ENCODE peak calls at places on chromosomes 6 and 20, in six cellular contexts. C, M, S, X, G and W are unnamed samples. For H3K4me1 and H3K36me3, the result is how much of the 10 kb centered on the place peaks cover.

GRCh38 chr6:31578461-31579118 is 3.2 kb downstream of the TNF start:
- DNase-seq in C (no peak), M (no peak), S (no peak), X (peak), G (no peak), W (no peak)

GRCh38 chr6:108243836-108244235 is 17.0 kb downstream of the SNX3 start:
- DNase-seq in C (no peak), M (no peak), S (no peak), X (no peak), G (no peak), W (no peak)

GRCh38 chr6:41446907-41447545 is 99.2 kb upstream of the FOXP4 start:
- DNase-seq in C (peak), M (no peak), S (no peak), X (no peak), G (no peak), W (no peak)

GRCh38 chr6:43931201-43931600 is 161.2 kb downstream of the VEGFA start:
- DNase-seq in C (no peak), M (peak), S (no peak), X (peak), G (no peak), W (no peak)

GRCh38 chr20:11890331-11891080 is 27.2 kb upstream of the BTBD3 start:
- DNase-seq in C (peak), M (peak), S (peak), X (peak), G (no peak), W (peak)

GRCh38 chr6:160084198-160084776 is 37.3 kb upstream of the SLC22A1 start:
- DNase-seq in C (no peak), M (no peak), S (no peak), X (no peak), G (no peak), W (no peak)

GRCh38 chr6:156865019-156865629 is 87.9 kb downstream of the ARID1B start:
- DNase-seq in C (peak), M (no peak), S (no peak), X (no peak), G (no peak), W (no peak)

GRCh38 chr6:121666809-121667208 is 231.4 kb downstream of the GJA1 start:
- DNase-seq in C (peak), M (no peak), S (peak), X (no peak), G (no peak), W (no peak)

GRCh38 chr6:75205776-75206334 is at the start of gene COL12A1:
- DNase-seq in C (peak), M (peak), S (peak), X (peak), G (no peak), W (peak)

GRCh38 chr20:38789503-38790209 is 15.8 kb upstream of the PPP1R16B start:
- DNase-seq in C (peak), M (no peak), S (no peak), X (no peak), G (no peak), W (no peak)

GRCh38 chr6:105321207-105321606 is 81.7 kb downstream of the PREP start:
- DNase-seq in C (no peak), M (no peak), S (no peak), X (no peak), G (no peak), W (no peak)

GRCh38 chr20:5153152-5153467 is 26.3 kb downstream of the CDS2 start:
- DNase-seq in C (no peak), M (no peak), S (no peak), X (no peak), G (no peak), W (no peak)
- H3K4me1 ChIP-seq in C (under half), M (under half), S (under half), X (under half), G (under half), W (under half)

GRCh38 chr6:150634641-150635292 is 35.1 kb downstream of the PLEKHG1 start:
- DNase-seq in C (no peak), M (no peak), S (no peak), X (no peak), G (no peak), W (no peak)

GRCh38 chr6:150632785-150633465 is 33.2 kb downstream of the PLEKHG1 start:
- DNase-seq in C (no peak), M (no peak), S (no peak), X (no peak), G (no peak), W (no peak)

GRCh38 chr6:150631283-150631981 is 31.7 kb downstream of the PLEKHG1 start:
- DNase-seq in C (no peak), M (no peak), S (no peak), X (peak), G (no peak), W (no peak)

GRCh38 chr6:150633466-150633795 is 33.7 kb downstream of the PLEKHG1 start:
- DNase-seq in C (no peak), M (no peak), S (no peak), X (no peak), G (no peak), W (no peak)

DNA sequence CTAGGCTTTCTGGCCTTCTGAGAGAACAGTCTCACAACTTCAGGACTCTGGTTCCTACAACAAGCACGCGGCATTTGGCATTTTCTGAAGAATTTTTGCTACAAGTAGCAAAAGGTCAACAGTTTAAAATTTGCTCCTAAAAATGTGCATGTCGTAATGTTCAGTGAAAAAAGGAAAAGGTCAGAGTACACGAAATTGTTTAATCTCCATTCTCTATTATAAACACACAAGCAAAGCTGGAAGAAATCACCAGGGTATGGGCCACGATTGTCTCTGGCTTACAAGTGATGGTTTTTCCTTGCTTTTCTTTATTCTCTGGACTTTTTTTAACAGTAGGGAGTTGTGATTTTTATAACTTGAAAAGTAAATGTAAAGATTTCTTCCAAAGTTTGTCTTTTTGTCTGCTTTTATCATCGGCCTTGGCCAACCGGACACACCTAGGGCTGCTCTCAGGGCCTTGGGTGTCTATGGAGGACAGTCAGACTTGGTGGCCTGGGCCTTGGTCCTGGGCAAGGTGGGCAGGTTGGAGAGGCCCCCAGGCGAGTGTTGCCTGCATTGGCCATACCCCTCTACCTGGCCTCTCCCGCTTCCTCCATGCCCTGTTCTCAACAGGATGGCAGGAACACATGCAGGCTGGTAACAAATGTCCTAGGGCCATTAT is 32.4 kb downstream of the PLEKHG1 start:
- DNase-seq in C (no peak), M (no peak), S (no peak), X (no peak), G (no peak), W (no peak)
- H3K36me3 ChIP-seq in C (under half), M (under half), S (under half), X (under half), G (under half), W (under half)

DNA sequence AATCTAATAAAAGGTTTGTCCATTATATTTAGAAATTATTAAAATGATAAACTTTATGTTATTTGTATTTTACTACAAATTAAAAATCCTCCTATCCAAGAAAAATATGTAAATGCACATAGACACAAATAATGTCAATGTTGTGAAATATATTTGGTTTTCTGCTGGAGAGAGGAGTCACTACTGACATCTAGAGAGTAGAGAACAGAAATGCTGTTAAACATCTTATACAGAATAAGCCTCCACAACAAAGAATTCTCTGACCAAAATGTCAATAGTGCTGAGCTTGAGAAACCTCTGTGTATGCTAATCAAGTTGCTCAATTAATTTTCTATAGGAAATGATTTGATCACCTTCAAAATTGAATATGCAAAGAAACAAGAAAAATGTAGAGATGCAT is 12.4 kb downstream of the HTR1B start:
- DNase-seq in C (peak), M (no peak), S (no peak), X (no peak), G (no peak), W (no peak)
- TF ChIP-seq CTCF in C (peak), M (peak), S (no peak), X (no peak), G (no peak), W (no peak)

DNA sequence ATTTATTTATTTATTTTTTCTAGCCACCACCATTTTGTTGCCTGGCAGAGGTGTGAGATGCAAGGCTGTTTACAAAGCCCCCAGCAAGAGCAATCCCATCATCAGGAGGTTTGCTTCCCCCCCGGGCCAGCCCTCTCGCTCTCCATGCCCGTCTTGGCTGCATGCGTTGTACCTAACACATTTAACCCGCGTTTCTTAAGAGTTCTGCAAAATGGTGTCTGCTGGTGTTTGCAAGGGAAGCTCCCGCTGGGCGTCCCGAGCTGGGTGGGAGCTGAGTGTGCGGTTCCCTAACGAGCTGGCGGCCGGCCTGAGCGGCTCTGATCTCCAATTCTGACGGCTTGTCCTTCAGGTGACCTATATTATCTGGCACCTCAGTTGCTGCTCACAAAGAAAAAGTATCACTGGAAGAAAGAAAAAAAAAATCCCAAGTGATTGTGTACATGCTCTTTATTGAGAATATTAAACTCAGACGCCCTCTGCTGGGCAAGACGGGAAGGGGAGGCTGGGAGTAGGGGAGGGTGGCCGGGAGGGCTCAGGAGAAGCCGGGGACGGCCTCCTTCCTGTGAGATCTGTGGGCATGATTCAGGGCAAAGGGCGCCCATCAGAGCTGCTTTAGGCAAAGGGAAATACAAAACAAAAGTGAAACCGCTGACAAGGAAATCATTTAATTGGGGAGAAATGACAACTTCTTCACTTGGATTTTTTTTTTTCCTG is 154.8 kb downstream of the BCAS1 start:
- DNase-seq in C (peak), M (peak), S (peak), X (peak), G (peak), W (peak)
- H3K4me1 ChIP-seq in C (under half), M (under half), S (half or more), X (under half), G (under half), W (under half)

GRCh38 chr20:21380711-21381110 is 16.6 kb downstream of the NKX2-4 start:
- DNase-seq in C (no peak), M (no peak), S (no peak), X (no peak), G (no peak), W (no peak)
- H3K36me3 ChIP-seq in C (under half), M (half or more), S (under half), X (under half), G (under half), W (under half)

GRCh38 chr6:34858681-34859080 is 29.2 kb downstream of the TAF11 start:
- DNase-seq in C (no peak), M (no peak), S (no peak), X (no peak), G (no peak), W (no peak)
- TF ChIP-seq CTCF in C (no peak), M (no peak), S (peak), X (no peak), G (no peak), W (no peak)

GRCh38 chr20:44134897-44135810 is 51.8 kb downstream of the JPH2 start:
- DNase-seq in C (no peak), M (peak), S (no peak), X (no peak), G (no peak), W (no peak)
- H3K4me1 ChIP-seq in C (under half), M (under half), S (under half), X (under half), G (under half), W (under half)